ENCODE peak calls at places on chromosomes 4 and X, in nine cellular contexts. Y is H7; F is NCI-H1092; W is suprapubic skin; G is WTC11; K is NCI-H1105; T is mesothelial cell of epicardium; I is activated naive CD8-positive, alpha-beta T cell treated with anti-CD3 and anti-CD28 coated beads, Interleukin-2, amount 50 U/mL, for 24 hours; Z is fibroblast of the aortic adventitia. A is an unnamed sample.

GRCh38 chr4:93066746-93067145 is 761.8 kb upstream of the ATOH1 start:
- DNase-seq in Y (no peak), F (no peak), W (no peak), G (no peak), K (no peak), T (no peak), I (no peak), Z (no peak), A (no peak)

GRCh38 chr4:185204238-185204910 is 574 bp upstream of the CFAP97 start:
- DNase-seq in Y (no peak), F (peak; percentile 5), W (no peak), G (no peak), K (no peak), T (no peak), I (no peak), Z (peak; percentile 25), A (no peak)

GRCh38 chr4:59484948-59485347 is 1715.2 kb upstream of the ADGRL3 start:
- DNase-seq in Y (no peak), F (no peak), W (no peak), G (no peak), K (no peak), T (no peak), I (no peak), Z (no peak), A (no peak)

GRCh38 chr4:102500371-102501175 is 586 bp upstream of the NFKB1 start:
- DNase-seq in Y (peak; percentile 66), F (peak; percentile 54), W (peak; percentile 80), G (peak; percentile 26), K (peak; percentile 19), T (peak; percentile 39), I (peak; percentile 67), Z (peak; percentile 61), A (no peak)

GRCh38 chr4:83083925-83084475 is 30.5 kb downstream of the PLAC8 start:
- DNase-seq in Y (no peak), F (no peak), W (no peak), G (no peak), K (no peak), T (no peak), I (peak; percentile 49), Z (no peak), A (no peak)

GRCh38 chrX:39261446-39262147 is 460.3 kb downstream of the MID1IP1 start:
- DNase-seq in Y (peak; percentile 52), F (peak; percentile 60), W (no peak), G (no peak), K (peak; percentile 0), T (no peak), I (no peak), Z (peak; percentile 19), A (no peak)

GRCh38 chrX:104309169-104309568 is 54.4 kb upstream of the ESX1 start:
- DNase-seq in Y (peak; percentile 14), F (no peak), W (no peak), G (no peak), K (no peak), T (no peak), I (no peak), Z (no peak), A (no peak)

GRCh38 chr4:156968479-156968984 is 3.1 kb downstream of the PDGFC start:
- DNase-seq in Y (peak; percentile 31), F (peak; percentile 52), W (no peak), G (peak; percentile 66), K (peak; percentile 28), T (peak; percentile 24), I (peak; percentile 32), Z (peak; percentile 89), A (no peak)

GRCh38 chr4:41525129-41525528 is 12.8 kb upstream of the LIMCH1 start:
- DNase-seq in Y (peak; percentile 26), F (no peak), W (no peak), G (no peak), K (no peak), T (no peak), I (no peak), Z (peak; percentile 34), A (no peak)

GRCh38 chr4:168859888-168860694 is 150.0 kb downstream of the CBR4 start:
- DNase-seq in Y (no peak), F (no peak), W (no peak), G (no peak), K (no peak), T (no peak), I (no peak), Z (no peak), A (no peak)

GRCh38 chr4:52861171-52861873 is 795 bp upstream of the RASL11B start:
- DNase-seq in Y (peak; percentile 48), F (no peak), W (no peak), G (peak; percentile 23), K (no peak), T (no peak), I (no peak), Z (no peak), A (no peak)

GRCh38 chr4:176137626-176138025 is 57.8 kb downstream of the SPATA4 start:
- DNase-seq in Y (no peak), F (no peak), W (no peak), G (no peak), K (no peak), T (no peak), I (no peak), Z (peak; percentile 57), A (no peak)

GRCh38 chr4:3521621-3522325 is 10.4 kb downstream of the LRPAP1 start:
- DNase-seq in Y (no peak), F (no peak), W (no peak), G (peak; percentile 4), K (no peak), T (no peak), I (no peak), Z (no peak), A (no peak)

GRCh38 chr4:15562114-15562513 is 92.4 kb downstream of the CC2D2A start:
- DNase-seq in Y (no peak), F (no peak), W (no peak), G (no peak), K (no peak), T (no peak), I (no peak), Z (peak; percentile 22), A (no peak)

GRCh38 chr4:11529625-11530201 is 101.0 kb upstream of the HS3ST1 start:
- DNase-seq in Y (no peak), F (no peak), W (no peak), G (no peak), K (no peak), T (no peak), I (no peak), Z (peak; percentile 93), A (peak; percentile 47)

GRCh38 chr4:186743261-186743660 is 19.6 kb upstream of the FAT1 start:
- DNase-seq in Y (no peak), F (no peak), W (no peak), G (no peak), K (no peak), T (no peak), I (no peak), Z (no peak), A (no peak)

GRCh38 chrX:152929898-152930297 is 32.0 kb downstream of the ZNF185 start:
- DNase-seq in Y (no peak), F (no peak), W (no peak), G (no peak), K (no peak), T (no peak), I (no peak), Z (no peak), A (no peak)

GRCh38 chrX:41481264-41482109 is 34.3 kb downstream of the NYX start:
- DNase-seq in Y (peak; percentile 77), F (no peak), W (no peak), G (peak; percentile 31), K (no peak), T (no peak), I (peak; percentile 12), Z (peak; percentile 5), A (no peak)

GRCh38 chrX:44042124-44042523 is 68.9 kb upstream of the NDP start:
- DNase-seq in Y (no peak), F (no peak), W (no peak), G (no peak), K (no peak), T (no peak), I (no peak), Z (no peak), A (no peak)

GRCh38 chrX:17803449-17803848 is 57.6 kb downstream of the RAI2 start:
- DNase-seq in Y (no peak), F (no peak), W (no peak), G (no peak), K (no peak), T (no peak), I (no peak), Z (no peak), A (no peak)

GRCh38 chrX:134761788-134762187 is 103.5 kb upstream of the PLAC1 start:
- DNase-seq in Y (no peak), F (peak; percentile 34), W (no peak), G (no peak), K (no peak), T (no peak), I (no peak), Z (no peak), A (no peak)

GRCh38 chrX:74536142-74537010 is 78.0 kb downstream of the RLIM start:
- DNase-seq in Y (peak; percentile 85), F (peak; percentile 71), W (peak; percentile 84), G (peak; percentile 58), K (peak; percentile 82), T (peak; percentile 30), I (peak; percentile 39), Z (peak; percentile 87), A (peak; percentile 41)

GRCh38 chr4:20353646-20354045 is 101.9 kb downstream of the SLIT2 start:
- DNase-seq in Y (no peak), F (no peak), W (no peak), G (no peak), K (no peak), T (no peak), I (no peak), Z (no peak), A (no peak)

GRCh38 chr4:123305746-123306145 is 90.8 kb upstream of the SPRY1 start:
- DNase-seq in Y (no peak), F (no peak), W (no peak), G (no peak), K (no peak), T (no peak), I (no peak), Z (no peak), A (no peak)

A was measured in smooth muscle cell of the brain vasculature.